ENCODE peak calls at places on chromosomes 3 and 15, in six cellular contexts. F, P, E, Q, L and B are unnamed samples.

GRCh38 chr3:104198136-104198535 is 1168.6 kb upstream of the ALCAM start:
- DNase-seq in Q (no peak), F (no peak), L (no peak), P (no peak), E (no peak), B (no peak)

GRCh38 chr15:43911235-43911661 is 84.4 kb downstream of the WDR76 start:
- DNase-seq in L (peak; percentile 26), F (peak; percentile 69), P (no peak), E (no peak), Q (no peak), B (no peak)

GRCh38 chr15:50854594-50855490 is 53.6 kb upstream of the AP4E1 start:
- DNase-seq in F (no peak), E (no peak), P (no peak), Q (peak; percentile 55), L (no peak), B (no peak)

GRCh38 chr3:4417449-4417848 is 49.6 kb downstream of the SUMF1 start:
- DNase-seq in L (no peak), Q (no peak), E (no peak), F (no peak), P (no peak), B (no peak)

GRCh38 chr15:37586976-37587375 is 347.5 kb upstream of the TMCO5A start:
- DNase-seq in F (no peak), E (no peak), Q (no peak), L (no peak), P (no peak), B (no peak)

GRCh38 chr15:38414351-38414750 is 39.6 kb upstream of the FAM98B start:
- DNase-seq in F (peak; percentile 51), Q (peak; percentile 42), P (peak; percentile 27), L (peak; percentile 38), E (peak; percentile 48), B (peak; percentile 65)

GRCh38 chr3:194485876-194486539 is 794 bp downstream of the ATP13A3 start:
- DNase-seq in Q (peak; percentile 64), F (peak; percentile 41), P (no peak), L (no peak), E (peak; percentile 33), B (peak; percentile 48)

GRCh38 chr3:10666621-10667020 is 149.4 kb upstream of the SLC6A11 start:
- DNase-seq in P (no peak), L (no peak), E (no peak), Q (peak; percentile 61), F (peak; percentile 2), B (peak; percentile 62)

GRCh38 chr3:189710620-189711388 is 79.6 kb downstream of the TP63 start:
- DNase-seq in L (peak; percentile 23), Q (no peak), P (peak; percentile 42), E (no peak), F (peak; percentile 76), B (peak; percentile 45)

GRCh38 chr3:8888296-8888915 is 74.9 kb downstream of the RAD18 start:
- DNase-seq in L (no peak), F (no peak), P (no peak), E (no peak), Q (no peak), B (no peak)

GRCh38 chr15:25852027-25852426 is 11.1 kb downstream of the ATP10A start:
- DNase-seq in F (no peak), L (no peak), E (no peak), P (no peak), Q (no peak), B (no peak)

GRCh38 chr3:30260747-30261146 is 345.7 kb upstream of the TGFBR2 start:
- DNase-seq in F (no peak), P (no peak), Q (no peak), E (no peak), L (no peak), B (no peak)

GRCh38 chr15:50767332-50767861 is 1.9 kb upstream of the SPPL2A start:
- DNase-seq in L (no peak), F (no peak), E (no peak), Q (no peak), P (peak; percentile 86), B (peak; percentile 70)

GRCh38 chr3:14583543-14584091 is 43.5 kb upstream of the GRIP2 start:
- DNase-seq in E (no peak), P (no peak), Q (no peak), F (no peak), L (no peak), B (no peak)

GRCh38 chr15:59991919-59992318 is 12.2 kb upstream of the FOXB1 start:
- DNase-seq in Q (no peak), L (no peak), P (no peak), F (no peak), E (no peak), B (no peak)

GRCh38 chr3:157581331-157581730 is 78.1 kb upstream of the VEPH1 start:
- DNase-seq in Q (no peak), L (no peak), F (no peak), P (no peak), E (no peak), B (no peak)

GRCh38 chr3:31925271-31925630 is 55.8 kb downstream of the OSBPL10 start:
- DNase-seq in P (no peak), E (no peak), L (no peak), Q (no peak), F (no peak), B (no peak)

GRCh38 chr3:120214161-120214560 is 70.9 kb downstream of the GPR156 start:
- DNase-seq in P (no peak), F (no peak), E (no peak), L (no peak), Q (no peak), B (no peak)

GRCh38 chr3:170623524-170623923 is 37.6 kb upstream of the SLC7A14 start:
- DNase-seq in P (no peak), F (no peak), Q (no peak), E (no peak), L (no peak), B (no peak)

GRCh38 chr3:187753516-187753915 is 8.2 kb upstream of the BCL6 start:
- DNase-seq in Q (no peak), L (no peak), E (no peak), P (no peak), F (no peak), B (no peak)

GRCh38 chr15:91891788-91892187 is 38.3 kb downstream of the SLCO3A1 start:
- DNase-seq in L (no peak), Q (no peak), E (no peak), P (no peak), F (no peak), B (no peak)

GRCh38 chr3:186365202-186365974 is 3.4 kb upstream of the DGKG start:
- DNase-seq in E (no peak), Q (peak; percentile 94), P (no peak), L (no peak), F (peak; percentile 35), B (peak; percentile 57)

GRCh38 chr3:65953301-65953812 is 85.4 kb downstream of the MAGI1 start:
- DNase-seq in F (peak; percentile 96), P (no peak), Q (no peak), E (peak; percentile 93), L (no peak), B (no peak)

GRCh38 chr15:84598250-84598649 is 2.6 kb upstream of the ZSCAN2 start:
- DNase-seq in Q (peak; percentile 97), E (no peak), F (no peak), P (no peak), L (no peak), B (no peak)

GRCh38 chr3:158702815-158703481 is 29.3 kb downstream of the RARRES1 start:
- DNase-seq in P (no peak), L (no peak), E (no peak), Q (no peak), F (no peak), B (no peak)

GRCh38 chr15:41660235-41661077 is at the start of gene MGA:
- DNase-seq in E (peak; percentile 94), F (peak; percentile 87), Q (peak; percentile 92), L (peak; percentile 35), P (peak; percentile 73), B (peak; percentile 96)
- TF ChIP-seq POLR2A in E (no peak), F (peak; percentile 50), Q (peak; percentile 60), L (no peak), P (peak; percentile 71), B (peak; percentile 53)

DNA sequence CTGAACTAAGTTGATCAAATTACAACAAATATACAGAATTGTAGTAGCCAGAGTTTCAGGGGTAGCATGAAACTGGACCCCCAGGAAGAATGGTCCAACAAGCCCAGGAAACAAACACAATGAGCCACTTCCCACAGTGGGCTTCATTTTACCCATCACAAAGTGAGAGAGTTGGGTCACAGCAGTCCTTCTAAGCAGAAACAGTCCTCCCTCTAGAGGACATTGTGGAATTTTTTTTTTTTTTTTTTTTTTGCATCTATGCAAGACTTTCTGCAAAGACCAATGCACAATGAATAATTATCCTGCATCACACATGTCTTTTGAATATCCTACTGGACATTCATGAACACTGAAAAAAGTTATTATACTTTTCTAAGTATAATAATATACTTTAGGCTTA is 73.8 kb upstream of the ATP13A5 start:
- DNase-seq in F (no peak), Q (no peak), E (no peak), P (no peak), L (no peak), B (no peak)
- TF ChIP-seq CTCF in F (no peak), Q (no peak), E (no peak), P (no peak), L (no peak), B (peak; percentile 34)

GRCh38 chr3:171831936-171832335 is 11.2 kb upstream of the TMEM212 start:
- DNase-seq in Q (no peak), E (no peak), L (no peak), F (no peak), P (no peak), B (no peak)

GRCh38 chr3:171827385-171827784 is 15.8 kb upstream of the TMEM212 start:
- DNase-seq in Q (no peak), P (no peak), F (no peak), E (no peak), L (no peak), B (no peak)

GRCh38 chr3:171827836-171828458 is 15.2 kb upstream of the TMEM212 start:
- DNase-seq in Q (no peak), E (no peak), P (no peak), L (no peak), F (no peak), B (no peak)

GRCh38 chr3:171828852-171829770 is 14.0 kb upstream of the TMEM212 start:
- DNase-seq in Q (peak; percentile 46), E (no peak), F (no peak), P (no peak), L (no peak), B (no peak)

DNA sequence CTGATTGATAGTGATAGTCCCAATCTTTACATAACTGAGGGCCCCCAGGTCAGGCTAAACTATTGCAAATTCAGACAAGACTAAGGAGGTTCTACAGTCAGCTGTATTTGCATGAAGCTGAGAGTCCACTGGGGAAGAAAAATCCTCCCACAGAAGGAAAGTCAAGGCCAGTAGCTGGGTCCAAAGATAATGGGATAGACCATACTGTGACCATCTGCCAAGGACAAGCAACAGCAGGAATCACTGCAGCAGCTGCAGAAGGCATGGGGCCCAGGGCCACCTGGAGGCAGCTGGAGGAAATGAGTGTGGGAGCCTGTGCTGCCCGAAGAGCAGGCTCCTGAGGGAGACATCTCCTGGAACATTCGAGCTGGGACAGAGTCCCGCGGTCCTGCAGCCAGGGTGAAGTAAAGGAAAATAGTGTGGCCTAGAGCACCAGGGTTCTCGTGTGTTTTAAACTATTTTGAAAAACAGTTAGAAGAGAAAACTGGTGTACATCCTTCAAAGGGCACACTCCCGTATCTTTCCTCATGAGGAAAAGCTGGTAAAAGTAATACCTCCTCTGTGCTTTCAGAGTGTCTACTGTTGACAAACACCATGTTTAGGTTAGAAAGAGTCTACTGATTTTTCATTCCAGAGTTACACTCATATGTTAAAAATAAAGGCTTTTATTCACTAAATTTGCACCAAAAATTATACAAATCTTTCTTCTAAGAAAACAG is 13.1 kb upstream of the TMEM212 start:
- DNase-seq in P (peak; percentile 46), E (peak; percentile 74), L (peak; percentile 68), F (peak; percentile 77), Q (peak; percentile 62), B (peak; percentile 88)
- TF ChIP-seq POLR2A in P (no peak), E (no peak), L (no peak), F (no peak), Q (no peak), B (no peak)

GRCh38 chr15:70259640-70260066 is 161.9 kb upstream of the TLE3 start:
- DNase-seq in L (peak; percentile 62), E (no peak), Q (peak; percentile 42), F (no peak), P (no peak), B (no peak)
- TF ChIP-seq CTCF in L (peak; percentile 26), E (no peak), Q (peak; percentile 18), F (no peak), P (no peak), B (no peak)